ENCODE peak calls at places on chromosomes 3 and 15, in four cellular contexts. R is upper lobe of right lung, Y is SJSA1, F is stomach. T is an unnamed sample.

GRCh38 chr15:98823012-98823458 is 174.7 kb downstream of the IGF1R start:
- DNase-seq in Y (peak), R (no peak), F (no peak), T (peak)

GRCh38 chr3:139380575-139380974 is 8.9 kb downstream of the COPB2 start:
- DNase-seq in F (no peak), Y (no peak), R (no peak), T (no peak)

GRCh38 chr3:125115640-125116039 is 59.8 kb upstream of the HEG1 start:
- DNase-seq in F (no peak), R (no peak), Y (no peak), T (no peak)

GRCh38 chr3:23608650-23609049 is 197.1 kb upstream of the UBE2E1 start:
- DNase-seq in R (no peak), Y (no peak), F (no peak), T (no peak)

GRCh38 chr15:60869851-60870250 is 359.3 kb downstream of the RORA start:
- DNase-seq in F (no peak), Y (no peak), R (no peak), T (no peak)

GRCh38 chr3:169060037-169060436 is 603.5 kb downstream of the MECOM start:
- DNase-seq in F (no peak), Y (no peak), R (no peak), T (peak)

GRCh38 chr3:142914286-142914811 is 25.5 kb upstream of the PCOLCE2 start:
- DNase-seq in R (no peak), F (no peak), Y (no peak), T (no peak)

GRCh38 chr15:64843996-64844395 is 2.3 kb downstream of the PLEKHO2 start:
- DNase-seq in Y (no peak), R (no peak), F (no peak), T (no peak)

GRCh38 chr3:46663611-46664135 is 29.8 kb downstream of the ALS2CL start:
- DNase-seq in R (peak), Y (peak), F (peak), T (no peak)

GRCh38 chr15:92009162-92009561 is 155.7 kb downstream of the SLCO3A1 start:
- DNase-seq in R (no peak), Y (no peak), F (no peak), T (no peak)

GRCh38 chr15:82093774-82094211 is 48.0 kb upstream of the MEX3B start:
- DNase-seq in Y (peak), F (no peak), R (no peak), T (peak)

GRCh38 chr3:172519740-172520139 is 3.5 kb downstream of the TNFSF10 start:
- DNase-seq in R (no peak), Y (no peak), F (no peak), T (no peak)
- H3K4me3 ChIP-seq in R (peak), Y (no peak), F (peak), T (no peak)

DNA sequence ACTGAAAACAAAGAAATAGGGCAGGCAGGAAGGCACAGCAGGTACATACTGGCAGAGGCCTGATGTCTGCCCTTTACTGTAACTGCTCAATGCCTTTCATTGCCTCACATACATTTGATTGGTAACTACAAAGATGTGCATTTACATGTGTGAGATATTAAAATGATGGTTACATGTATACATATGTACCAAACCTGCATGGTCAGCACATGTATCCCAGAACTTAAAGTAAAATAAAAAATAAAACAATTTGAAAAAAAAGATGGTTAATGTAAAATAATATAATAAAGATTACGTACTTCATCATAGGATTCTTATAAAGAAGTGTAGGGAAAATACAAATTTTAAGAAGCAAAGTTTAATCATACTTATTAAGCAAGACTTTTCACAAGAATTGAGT is 15.1 kb downstream of the SSR3 start:
- DNase-seq in R (no peak), F (no peak), Y (no peak), T (no peak)
- H3K27ac ChIP-seq in R (no peak), F (no peak), Y (no peak), T (peak)

GRCh38 chr15:68426149-68426548 is 5.8 kb downstream of the ITGA11 start:
- DNase-seq in R (no peak), Y (no peak), F (no peak), T (no peak)

GRCh38 chr15:68425428-68426060 is 6.4 kb downstream of the ITGA11 start:
- DNase-seq in Y (no peak), F (no peak), R (no peak), T (no peak)

GRCh38 chr15:68428431-68428940 is 3.5 kb downstream of the ITGA11 start:
- DNase-seq in R (no peak), Y (peak), F (no peak), T (no peak)

GRCh38 chr15:68427961-68428360 is 4.0 kb downstream of the ITGA11 start:
- DNase-seq in F (no peak), Y (no peak), R (no peak), T (no peak)

DNA sequence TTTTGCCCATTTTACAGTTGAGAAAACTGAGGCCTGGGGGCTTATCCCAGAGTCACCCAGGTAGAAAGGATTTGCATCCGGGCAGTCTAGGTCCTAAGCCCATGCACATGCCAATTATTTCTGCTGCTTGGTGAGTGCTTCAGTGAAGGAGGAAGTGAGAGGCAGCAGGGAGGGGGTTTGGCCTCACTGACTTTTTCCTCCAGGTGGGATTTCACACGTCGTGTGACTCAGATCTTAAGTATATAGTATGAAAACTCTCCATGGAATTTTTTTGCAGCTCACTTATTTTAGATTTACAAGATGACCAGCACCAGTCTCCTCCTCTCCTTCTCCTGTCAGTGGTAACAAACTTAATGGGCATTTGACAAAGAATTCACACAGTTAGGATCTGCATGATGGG is 4.6 kb downstream of the ITGA11 start:
- DNase-seq in R (no peak), F (no peak), Y (no peak), T (no peak)
- H3K4me3 ChIP-seq in R (no peak), F (no peak), Y (no peak), T (no peak)

GRCh38 chr3:154060606-154061380 is 60.4 kb upstream of the ARHGEF26 start:
- DNase-seq in F (no peak), R (no peak), Y (no peak), T (peak)
- H3K27ac ChIP-seq in F (peak), R (no peak), Y (peak), T (peak)

GRCh38 chr3:77468408-77469045 is 428.6 kb downstream of the ROBO2 start:
- DNase-seq in F (no peak), R (no peak), Y (no peak), T (peak)
- H3K4me3 ChIP-seq in F (no peak), R (no peak), Y (no peak), T (no peak)

DNA sequence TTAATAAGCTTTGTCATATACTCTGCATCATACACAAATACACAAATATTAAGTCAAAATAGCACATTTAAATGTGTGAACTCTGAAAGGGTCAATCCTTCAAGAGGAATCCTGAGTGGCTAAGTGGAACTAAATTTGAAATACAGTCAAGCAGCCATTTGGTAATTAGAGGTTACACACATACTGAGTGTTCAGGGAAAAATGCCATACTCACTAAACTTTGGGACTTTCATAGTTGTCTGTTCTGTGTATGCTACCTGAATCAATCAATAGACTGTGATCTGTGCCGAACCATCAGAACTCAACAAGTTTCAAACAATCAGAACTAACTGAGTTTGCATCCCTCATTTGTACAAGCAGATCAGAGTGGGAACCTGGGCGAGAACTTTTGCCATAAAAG is 15.3 kb downstream of the ANKRD28 start:
- DNase-seq in F (no peak), R (no peak), Y (no peak), T (no peak)
- H3K27ac ChIP-seq in F (no peak), R (no peak), Y (peak), T (no peak)

GRCh38 chr3:71859128-71859519 is 74.2 kb upstream of the PROK2 start:
- DNase-seq in R (no peak), Y (no peak), F (no peak), T (peak)

GRCh38 chr3:71858493-71859127 is 73.7 kb upstream of the PROK2 start:
- DNase-seq in Y (no peak), F (no peak), R (no peak), T (no peak)

GRCh38 chr3:71865727-71866126 is 80.8 kb upstream of the PROK2 start:
- DNase-seq in F (no peak), Y (no peak), R (no peak), T (no peak)

GRCh38 chr3:71863563-71864190 is 78.7 kb upstream of the PROK2 start:
- DNase-seq in Y (no peak), R (no peak), F (no peak), T (no peak)

GRCh38 chr3:71862374-71863145 is 77.6 kb upstream of the PROK2 start:
- DNase-seq in F (no peak), R (no peak), Y (no peak), T (no peak)
- H3K4me3 ChIP-seq in F (no peak), R (no peak), Y (no peak), T (no peak)

DNA sequence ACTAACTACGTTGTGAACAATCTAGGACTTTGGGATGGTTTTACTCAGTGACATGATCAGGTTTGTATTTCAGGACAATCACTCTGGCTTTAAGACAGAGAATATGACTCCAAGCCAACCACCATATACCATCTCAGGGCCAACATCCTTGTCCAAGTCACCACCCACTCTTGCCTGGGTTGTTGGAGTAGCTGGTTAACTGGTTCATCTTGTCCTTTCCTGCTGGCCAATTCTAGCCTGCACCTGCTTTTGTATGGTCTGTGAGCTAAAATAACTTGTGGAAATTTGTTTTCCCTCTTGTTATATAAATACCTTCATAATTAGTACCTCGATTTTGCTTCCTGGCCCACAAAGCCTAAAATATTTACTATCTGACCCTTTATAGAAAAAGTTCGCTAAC is 306.8 kb upstream of the STT3B start:
- DNase-seq in F (no peak), Y (no peak), R (no peak), T (no peak)
- H3K27ac ChIP-seq in F (no peak), Y (no peak), R (no peak), T (no peak)

DNA sequence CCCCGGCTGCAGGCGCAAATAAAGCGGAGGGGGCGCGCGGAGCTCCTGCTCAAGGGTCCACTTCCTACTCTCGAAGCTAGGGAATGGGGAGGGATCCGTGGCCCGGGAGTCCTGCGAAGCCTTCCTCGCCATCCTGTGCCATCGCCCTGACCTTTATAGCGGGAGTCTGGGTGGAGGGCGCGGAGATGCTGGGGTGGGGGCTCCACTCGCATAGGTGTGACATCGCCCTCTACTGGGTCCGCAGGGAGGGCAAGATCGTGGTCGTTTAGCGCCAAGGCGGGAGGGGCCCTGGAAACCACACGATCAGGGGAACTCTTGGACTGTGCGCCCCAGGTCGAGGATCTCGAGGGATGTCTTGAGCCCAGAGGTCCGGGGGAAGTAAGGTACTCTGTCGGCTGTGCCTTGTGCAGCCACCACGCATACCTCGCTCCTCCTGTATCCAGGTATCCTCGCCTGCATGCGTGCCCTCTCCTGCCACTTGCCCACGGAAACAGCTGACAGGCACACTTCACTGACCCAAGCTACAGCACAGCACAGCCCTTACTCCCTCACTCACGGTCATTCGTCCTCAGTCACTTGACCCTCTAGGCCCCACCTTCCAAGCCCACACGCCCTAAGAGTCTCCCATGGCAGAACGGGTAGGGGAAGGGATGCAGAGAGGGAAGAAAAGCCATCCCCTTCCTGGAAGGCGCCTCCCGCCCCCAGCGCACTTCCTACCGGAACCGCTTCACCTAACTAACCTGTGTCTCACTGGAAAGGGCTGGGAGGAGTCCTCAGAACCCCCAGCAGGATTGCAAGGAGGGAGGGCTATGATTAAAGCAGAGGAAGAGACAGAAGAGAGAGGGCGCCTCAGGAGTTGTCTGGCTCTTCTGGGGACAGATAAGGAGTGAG is 22.7 kb downstream of the EPHB3 start:
- DNase-seq in R (no peak), F (no peak), Y (no peak), T (no peak)
- H3K4me3 ChIP-seq in R (peak), F (peak), Y (peak), T (no peak)

GRCh38 chr3:186257866-186258265 is 104.2 kb downstream of the DGKG start:
- DNase-seq in Y (no peak), F (no peak), R (no peak), T (no peak)

GRCh38 chr3:186260726-186261125 is 101.3 kb downstream of the DGKG start:
- DNase-seq in R (no peak), Y (no peak), F (no peak), T (peak)

GRCh38 chr3:186258968-186259367 is 103.1 kb downstream of the DGKG start:
- DNase-seq in Y (no peak), R (no peak), F (no peak), T (no peak)

GRCh38 chr3:186261638-186262037 is 100.4 kb downstream of the DGKG start:
- DNase-seq in R (no peak), Y (no peak), F (no peak), T (no peak)

DNA sequence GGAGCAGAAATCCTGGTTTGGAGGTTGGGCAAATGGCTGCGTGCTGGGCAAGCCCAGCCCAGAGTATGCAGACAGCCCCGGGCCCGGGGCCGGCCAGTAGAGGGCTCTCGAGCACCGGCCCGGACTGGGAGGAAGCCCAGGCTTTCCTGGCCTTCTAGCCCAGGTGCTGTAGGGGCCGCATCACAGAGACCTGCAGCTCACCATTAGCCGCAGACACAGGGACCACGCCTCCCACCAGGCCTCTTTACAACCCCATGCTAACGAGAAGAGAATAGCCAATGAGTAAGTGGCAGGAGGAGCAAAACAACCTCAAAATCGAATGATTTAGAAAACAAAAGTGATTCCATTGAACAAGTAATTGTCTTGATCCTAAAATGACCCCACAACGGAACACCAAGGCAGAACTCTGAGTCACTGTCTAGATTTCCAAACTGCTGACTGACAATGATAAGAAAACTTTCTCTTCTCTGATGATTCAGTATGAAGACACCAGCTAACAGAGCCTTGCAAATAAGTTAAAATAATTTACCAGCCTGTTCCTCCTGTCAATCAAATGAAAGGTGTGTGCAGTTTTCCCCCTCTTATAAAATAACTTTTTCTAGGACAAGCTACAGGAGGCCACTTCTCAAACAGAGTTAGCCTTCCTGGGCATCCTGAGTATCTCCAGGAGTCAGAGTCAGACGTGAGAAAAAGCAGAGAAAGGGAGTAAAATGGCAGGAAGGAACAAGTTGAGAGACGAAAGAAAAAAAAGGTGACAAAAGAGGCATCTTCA is 102.2 kb downstream of the DGKG start:
- DNase-seq in Y (peak), R (peak), F (peak), T (peak)
- H3K27ac ChIP-seq in Y (no peak), R (no peak), F (no peak), T (no peak)

T was measured in A673.